ENCODE peak calls at places on chromosomes 4 and X, in four cellular contexts. One of them, this sample, is unnamed. For H3K4me1, the result is how much of the 10 kb centered on the place peaks cover.

GRCh38 chr4:85520765-85521749 is 46.1 kb downstream of the ARHGAP24 start:
- DNase-seq in left lung: no peak
- DNase-seq in uterus: no peak
- DNase-seq in transverse colon: no peak
- DNase-seq in this sample: no peak

GRCh38 chr4:152045397-152045780 is 284.6 kb upstream of the GATB start:
- DNase-seq in left lung: no peak
- DNase-seq in transverse colon: no peak
- DNase-seq in uterus: no peak
- DNase-seq in this sample: no peak

GRCh38 chr4:176565044-176565443 is 227.7 kb downstream of the VEGFC start:
- DNase-seq in left lung: no peak
- DNase-seq in transverse colon: no peak
- DNase-seq in uterus: no peak
- DNase-seq in this sample: no peak

GRCh38 chr4:110614981-110615365 is 7.9 kb downstream of the PITX2 start:
- DNase-seq in uterus: no peak
- DNase-seq in left lung: no peak
- DNase-seq in transverse colon: no peak
- DNase-seq in this sample: no peak

GRCh38 chrX:3191821-3192220 is 150.6 kb downstream of the ARSF start:
- DNase-seq in left lung: no peak
- DNase-seq in uterus: no peak
- DNase-seq in transverse colon: no peak
- DNase-seq in this sample: no peak

GRCh38 chrX:41301438-41301824 is 32.5 kb upstream of the DDX3X start:
- DNase-seq in transverse colon: no peak
- DNase-seq in left lung: no peak
- DNase-seq in uterus: no peak
- DNase-seq in this sample: no peak

GRCh38 chrX:153635388-153635787 is 11.6 kb upstream of the DUSP9 start:
- DNase-seq in transverse colon: no peak
- DNase-seq in left lung: no peak
- DNase-seq in uterus: peak
- DNase-seq in this sample: no peak

GRCh38 chr4:7838136-7838782 is 101.4 kb downstream of the AFAP1 start:
- DNase-seq in transverse colon: no peak
- DNase-seq in left lung: no peak
- DNase-seq in uterus: no peak
- DNase-seq in this sample: no peak

GRCh38 chr4:157978680-157979361 is 194.0 kb downstream of the GASK1B start:
- DNase-seq in transverse colon: peak
- DNase-seq in left lung: no peak
- DNase-seq in uterus: peak
- DNase-seq in this sample: peak

GRCh38 chrX:44332437-44332836 is 11.0 kb downstream of the EFHC2 start:
- DNase-seq in transverse colon: no peak
- DNase-seq in left lung: no peak
- DNase-seq in uterus: no peak
- DNase-seq in this sample: no peak

GRCh38 chr4:168522371-168522770 is 25.5 kb downstream of the PALLD start:
- DNase-seq in transverse colon: no peak
- DNase-seq in uterus: no peak
- DNase-seq in left lung: no peak
- DNase-seq in this sample: no peak

GRCh38 chr4:14749910-14750309 is 252.4 kb upstream of the CPEB2 start:
- DNase-seq in left lung: no peak
- DNase-seq in transverse colon: peak
- DNase-seq in uterus: no peak
- DNase-seq in this sample: no peak

GRCh38 chr4:27915822-27916221 is 1055.2 kb downstream of the STIM2 start:
- DNase-seq in transverse colon: no peak
- DNase-seq in uterus: no peak
- DNase-seq in left lung: no peak
- DNase-seq in this sample: no peak

GRCh38 chrX:27254663-27255062 is 208.5 kb downstream of the PPP4R3C start:
- DNase-seq in transverse colon: no peak
- DNase-seq in uterus: no peak
- DNase-seq in left lung: no peak
- DNase-seq in this sample: no peak

GRCh38 chr4:3288571-3289094 is 4.2 kb upstream of the RGS12 start:
- DNase-seq in transverse colon: no peak
- DNase-seq in uterus: no peak
- DNase-seq in left lung: peak
- DNase-seq in this sample: no peak

GRCh38 chr4:89821612-89822011 is 15.3 kb downstream of the SNCA start:
- DNase-seq in uterus: no peak
- DNase-seq in left lung: no peak
- DNase-seq in transverse colon: no peak
- DNase-seq in this sample: no peak

GRCh38 chr4:8213121-8213520 is 14.0 kb downstream of the SH3TC1 start:
- DNase-seq in transverse colon: no peak
- DNase-seq in left lung: peak
- DNase-seq in uterus: no peak
- DNase-seq in this sample: no peak

GRCh38 chr4:38424171-38424871 is 239.7 kb upstream of the KLF3 start:
- DNase-seq in left lung: no peak
- DNase-seq in uterus: peak
- DNase-seq in transverse colon: peak
- DNase-seq in this sample: peak

GRCh38 chrX:38618152-38618551 is 56.8 kb downstream of the TSPAN7 start:
- DNase-seq in uterus: no peak
- DNase-seq in left lung: no peak
- DNase-seq in transverse colon: no peak
- DNase-seq in this sample: peak

GRCh38 chr4:6044276-6044675 is 26.0 kb upstream of the C4orf50 start:
- DNase-seq in transverse colon: no peak
- DNase-seq in uterus: no peak
- DNase-seq in left lung: no peak
- DNase-seq in this sample: no peak

GRCh38 chr4:2804973-2805501 is 12.2 kb downstream of the SH3BP2 start:
- DNase-seq in left lung: peak
- DNase-seq in uterus: no peak
- DNase-seq in transverse colon: no peak
- DNase-seq in this sample: peak

GRCh38 chr4:23373269-23373668 is 516.6 kb downstream of the PPARGC1A start:
- DNase-seq in uterus: no peak
- DNase-seq in left lung: peak
- DNase-seq in transverse colon: peak
- DNase-seq in this sample: no peak

GRCh38 chrX:427812-428725 is 41.4 kb upstream of the PPP2R3B start:
- DNase-seq in transverse colon: no peak
- DNase-seq in left lung: no peak
- DNase-seq in uterus: no peak
- DNase-seq in this sample: no peak

GRCh38 chrX:16971694-16972093 is 25.2 kb downstream of the REPS2 start:
- DNase-seq in transverse colon: no peak
- DNase-seq in uterus: no peak
- DNase-seq in left lung: no peak
- DNase-seq in this sample: no peak
- H3K4me1 ChIP-seq in transverse colon: under half
- H3K4me1 ChIP-seq in uterus: under half
- H3K4me1 ChIP-seq in left lung: under half
- H3K4me1 ChIP-seq in this sample: under half

GRCh38 chr4:52032005-52032404 is 6.1 kb downstream of the SGCB start:
- DNase-seq in transverse colon: no peak
- DNase-seq in uterus: no peak
- DNase-seq in left lung: no peak
- DNase-seq in this sample: no peak

GRCh38 chr4:52036875-52037274 is 1.2 kb downstream of the SGCB start:
- DNase-seq in transverse colon: no peak
- DNase-seq in uterus: no peak
- DNase-seq in left lung: no peak
- DNase-seq in this sample: no peak

GRCh38 chr4:52038109-52038912 is at the start of gene SGCB:
- DNase-seq in left lung: peak
- DNase-seq in uterus: peak
- DNase-seq in transverse colon: peak
- DNase-seq in this sample: peak

GRCh38 chr4:52035190-52035589 is 2.9 kb downstream of the SGCB start:
- DNase-seq in uterus: no peak
- DNase-seq in left lung: no peak
- DNase-seq in transverse colon: no peak
- DNase-seq in this sample: no peak

GRCh38 chr4:52037730-52038108 is 380 bp downstream of the SGCB start:
- DNase-seq in uterus: peak
- DNase-seq in transverse colon: peak
- DNase-seq in left lung: peak
- DNase-seq in this sample: no peak
- TF ChIP-seq CTCF in uterus: no peak
- TF ChIP-seq CTCF in transverse colon: no peak
- TF ChIP-seq CTCF in left lung: no peak
- TF ChIP-seq CTCF in this sample: no peak

GRCh38 chrX:1597345-1598020 is 6.1 kb downstream of the AKAP17A start:
- DNase-seq in transverse colon: no peak
- DNase-seq in left lung: peak
- DNase-seq in uterus: no peak
- DNase-seq in this sample: no peak
- H3K4me3 ChIP-seq in transverse colon: no peak
- H3K4me3 ChIP-seq in left lung: no peak
- H3K4me3 ChIP-seq in uterus: no peak
- H3K4me3 ChIP-seq in this sample: no peak

DNA sequence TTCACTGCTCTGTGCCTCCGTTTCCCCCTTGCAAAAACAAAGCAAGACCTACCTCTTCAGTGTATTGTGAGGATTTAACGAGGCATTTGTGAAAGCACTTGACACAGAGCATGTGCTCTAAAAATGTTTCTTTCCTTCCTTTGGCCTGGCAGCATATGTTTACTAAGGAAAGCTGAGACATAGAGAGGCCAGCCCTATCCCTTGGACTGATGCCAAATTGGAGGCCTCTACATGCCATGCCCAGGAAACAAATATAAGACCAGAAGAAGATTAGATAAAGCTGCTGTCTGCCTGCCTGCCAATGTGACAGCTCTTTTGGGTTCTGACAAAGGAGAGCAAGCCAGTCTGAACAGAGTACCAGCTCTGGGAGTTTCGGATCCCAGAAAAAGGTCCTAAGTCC is 25.6 kb downstream of the OTUD6A start:
- DNase-seq in left lung: no peak
- DNase-seq in transverse colon: no peak
- DNase-seq in uterus: no peak
- DNase-seq in this sample: no peak
- H3K4me1 ChIP-seq in left lung: under half
- H3K4me1 ChIP-seq in transverse colon: under half
- H3K4me1 ChIP-seq in uterus: under half
- H3K4me1 ChIP-seq in this sample: under half

This sample was measured in mucosa of descending colon.